ENCODE peak calls at places on chromosomes 7 and 10, in five cellular contexts. Q is astrocyte, W is fibroblast of lung, A is kidney, K is DND-41. X is an unnamed sample.

GRCh38 chr10:104589431-104589830 is 51.7 kb upstream of the SORCS3 start:
- DNase-seq in Q (peak; percentile 32), W (no peak), A (no peak), K (no peak), X (no peak)

GRCh38 chr10:63627881-63628296 is 106.7 kb downstream of the REEP3 start:
- DNase-seq in Q (no peak), W (no peak), A (no peak), K (no peak), X (no peak)

GRCh38 chr10:104045151-104046089 is 40.3 kb downstream of the COL17A1 start:
- DNase-seq in Q (peak; percentile 44), W (peak; percentile 77), A (no peak), K (no peak), X (peak; percentile 92)

GRCh38 chr7:135414850-135415439 is 95.0 kb downstream of the CNOT4 start:
- DNase-seq in Q (peak; percentile 29), W (peak; percentile 78), A (no peak), K (peak; percentile 37), X (peak; percentile 85)

GRCh38 chr10:21993360-21994001 is 10.0 kb downstream of the DNAJC1 start:
- DNase-seq in Q (no peak), W (peak; percentile 64), A (no peak), K (no peak), X (no peak)

GRCh38 chr7:129875745-129876411 is 76.9 kb downstream of the UBE2H start:
- DNase-seq in Q (peak; percentile 79), W (no peak), A (no peak), K (no peak), X (no peak)

GRCh38 chr10:4686644-4686996 is 139.4 kb upstream of the AKR1E2 start:
- DNase-seq in Q (peak; percentile 99), W (no peak), A (no peak), K (no peak), X (no peak)

GRCh38 chr7:71409550-71410157 is 277.7 kb downstream of the GALNT17 start:
- DNase-seq in Q (no peak), W (no peak), A (no peak), K (no peak), X (peak; percentile 11)

GRCh38 chr7:45178241-45179225 is 20.9 kb downstream of the RAMP3 start:
- DNase-seq in Q (no peak), W (no peak), A (peak; percentile 44), K (peak; percentile 18), X (peak; percentile 76)

GRCh38 chr7:6015917-6016652 is 7.0 kb downstream of the AIMP2 start:
- DNase-seq in Q (peak; percentile 65), W (peak; percentile 99), A (peak; percentile 84), K (no peak), X (no peak)

GRCh38 chr10:15068802-15069201 is 19.8 kb downstream of the ACBD7 start:
- DNase-seq in Q (peak; percentile 3), W (peak; percentile 85), A (no peak), K (no peak), X (no peak)

GRCh38 chr7:51366930-51367613 is 50.5 kb upstream of the COBL start:
- DNase-seq in Q (peak; percentile 18), W (peak; percentile 51), A (no peak), K (peak; percentile 34), X (peak; percentile 84)

GRCh38 chr10:74055383-74056065 is 57.6 kb downstream of the VCL start:
- DNase-seq in Q (no peak), W (no peak), A (no peak), K (no peak), X (no peak)

GRCh38 chr10:74063256-74063655 is 65.3 kb downstream of the VCL start:
- DNase-seq in Q (peak; percentile 70), W (no peak), A (no peak), K (no peak), X (no peak)

GRCh38 chr10:74056081-74056818 is 58.3 kb downstream of the VCL start:
- DNase-seq in Q (peak; percentile 89), W (peak; percentile 72), A (no peak), K (no peak), X (no peak)

GRCh38 chr10:74058658-74059057 is 60.7 kb downstream of the VCL start:
- DNase-seq in Q (peak; percentile 18), W (peak; percentile 50), A (no peak), K (peak; percentile 34), X (no peak)

GRCh38 chr10:74058071-74058470 is 60.2 kb downstream of the VCL start:
- DNase-seq in Q (no peak), W (no peak), A (no peak), K (peak; percentile 57), X (no peak)
- TF ChIP-seq CTCF in Q (no peak), W (no peak), A (no peak), K (no peak), X (no peak)

DNA sequence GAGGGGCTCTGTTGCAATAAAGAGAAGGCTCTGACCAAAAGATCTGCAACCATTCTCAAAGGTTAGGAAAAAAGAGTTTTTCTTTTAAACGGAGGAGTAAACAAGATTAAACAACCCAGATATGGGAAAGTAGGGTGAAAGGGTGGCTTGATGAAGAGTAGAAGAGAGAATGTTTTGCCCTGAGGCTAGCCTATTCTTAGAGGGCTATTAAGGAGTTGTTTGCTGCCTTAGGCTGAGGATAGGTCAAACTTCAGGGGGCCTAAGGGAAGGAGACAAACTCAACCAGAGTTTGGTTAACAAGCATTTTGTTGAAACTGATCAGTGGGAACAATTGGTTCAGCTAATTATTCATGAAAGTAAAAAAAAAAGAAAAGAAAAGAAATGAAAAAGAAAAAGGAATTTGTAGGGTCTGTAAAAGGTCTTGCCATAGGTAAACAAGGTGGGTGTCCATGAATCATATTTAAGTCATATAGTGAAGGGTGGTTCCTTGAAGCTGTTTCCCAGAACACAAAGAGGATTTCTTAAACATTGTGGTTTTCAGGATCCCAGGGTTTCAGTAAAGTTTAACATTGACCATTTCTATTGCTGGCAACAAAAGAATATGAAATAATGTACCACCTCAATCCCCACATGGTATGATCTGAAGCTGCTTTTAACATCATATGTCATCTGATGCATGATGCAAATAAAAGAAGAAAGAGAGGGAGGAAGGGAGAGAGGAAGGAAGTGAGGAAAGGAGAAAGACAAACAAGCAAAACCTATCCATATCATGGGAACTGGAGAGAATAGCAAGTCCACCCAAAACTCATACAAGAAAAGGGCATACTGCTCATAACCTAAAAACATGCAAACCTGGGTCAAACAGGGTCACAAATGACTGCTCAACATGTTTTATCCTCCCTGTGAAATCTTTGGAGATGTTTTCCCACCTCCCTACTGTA is 663.7 kb downstream of the SORCS1 start:
- DNase-seq in Q (peak; percentile 2), W (no peak), A (no peak), K (no peak), X (no peak)
- H3K9ac ChIP-seq in Q (no peak overlapping the region), W (no peak overlapping the region), A (no peak overlapping the region), K (no peak overlapping the region), X (no peak overlapping the region)

GRCh38 chr7:26562841-26563240 is 271.2 kb downstream of the SNX10 start:
- DNase-seq in Q (no peak), W (no peak), A (no peak), K (no peak), X (no peak)
- TF ChIP-seq CTCF in Q (no peak), W (no peak), A (no peak), K (no peak), X (peak; percentile 49)

DNA sequence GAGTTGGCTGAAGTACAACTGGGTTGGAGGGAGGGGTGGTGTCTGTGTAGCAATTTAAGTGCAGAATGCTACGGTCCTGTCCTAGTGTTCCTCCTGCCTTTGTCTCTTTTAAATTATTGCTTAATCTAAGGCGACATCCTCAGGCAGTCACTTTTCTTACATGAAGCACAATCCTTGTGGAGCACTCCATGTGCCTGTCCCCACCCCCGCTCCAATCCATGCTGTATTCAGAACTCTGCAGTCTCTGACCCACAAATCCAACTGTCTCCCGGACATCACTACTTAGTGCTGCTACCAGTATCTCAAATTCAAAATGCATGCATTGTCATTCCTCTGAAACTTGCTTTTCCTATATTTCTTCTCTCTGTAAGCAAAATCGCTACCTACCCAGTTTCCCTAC is 91.4 kb upstream of the FAM133B start:
- DNase-seq in Q (no peak), W (no peak), A (no peak), K (no peak), X (no peak)
- H3K9ac ChIP-seq in Q (no peak overlapping the region), W (no peak overlapping the region), A (no peak overlapping the region), K (peak overlapping the region; percentile 7), X (no peak overlapping the region)

GRCh38 chr7:30028749-30029635 is 780 bp downstream of the PLEKHA8 start:
- DNase-seq in Q (peak; percentile 27), W (peak; percentile 32), A (peak; percentile 87), K (peak; percentile 33), X (peak; percentile 80)
- TF ChIP-seq CTCF in Q (no peak), W (peak; percentile 7), A (no peak), K (no peak), X (no peak)

DNA sequence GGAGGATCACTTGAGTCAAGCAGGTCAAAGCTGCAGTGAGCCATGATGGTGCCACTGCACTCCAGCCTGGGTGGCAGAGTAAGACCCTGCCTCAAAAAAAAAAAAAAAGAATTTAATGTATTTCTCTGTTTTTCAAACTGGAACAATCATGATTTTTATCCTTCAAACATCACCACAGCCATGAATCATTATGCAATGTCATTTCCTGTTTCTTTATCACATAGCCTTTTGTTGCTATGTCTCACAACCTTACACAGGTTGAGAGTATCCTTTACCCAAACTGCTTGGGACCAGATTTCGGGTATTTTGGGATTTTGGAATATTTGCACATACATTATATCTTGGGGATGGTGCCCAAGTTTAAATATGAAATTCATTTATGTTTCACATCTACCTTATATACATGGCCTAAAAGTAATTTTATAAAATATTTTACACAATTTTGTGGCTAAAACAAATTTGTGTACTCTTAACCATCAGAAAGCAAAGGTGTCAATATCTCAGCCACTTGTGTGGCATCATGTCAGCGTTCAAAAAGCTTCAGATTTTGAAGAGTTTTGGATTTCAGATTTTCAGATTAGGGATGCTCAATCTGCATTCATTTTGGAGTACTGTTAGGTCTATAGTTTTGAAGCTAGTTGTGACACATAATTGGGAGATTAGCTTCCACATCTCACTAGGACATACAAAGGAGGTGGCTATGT is 8.2 kb downstream of the NT5C3A start:
- DNase-seq in Q (peak; percentile 28), W (no peak), A (no peak), K (no peak), X (no peak)
- H3K9ac ChIP-seq in Q (no peak overlapping the region), W (no peak overlapping the region), A (no peak overlapping the region), K (no peak overlapping the region), X (no peak overlapping the region)

GRCh38 chr10:80284522-80284921 is 4.9 kb downstream of the MAT1A start:
- DNase-seq in Q (no peak), W (no peak), A (no peak), K (no peak), X (no peak)

GRCh38 chr10:80292607-80293239 is 3.3 kb upstream of the MAT1A start:
- DNase-seq in Q (no peak), W (no peak), A (no peak), K (no peak), X (no peak)

GRCh38 chr10:80290474-80291220 is 1.2 kb upstream of the MAT1A start:
- DNase-seq in Q (no peak), W (no peak), A (no peak), K (no peak), X (no peak)

GRCh38 chr10:80288849-80289248 is 609 bp downstream of the MAT1A start:
- DNase-seq in Q (no peak), W (no peak), A (no peak), K (no peak), X (peak; percentile 21)

GRCh38 chr10:80289451-80290287 is at the start of gene MAT1A:
- DNase-seq in Q (no peak), W (peak; percentile 13), A (no peak), K (no peak), X (peak; percentile 66)
- TF ChIP-seq CTCF in Q (no peak), W (peak; percentile 5), A (no peak), K (peak; percentile 5), X (no peak)

GRCh38 chr7:150945853-150946825 is 32.0 kb downstream of the KCNH2 start:
- DNase-seq in Q (peak; percentile 47), W (no peak), A (peak; percentile 72), K (no peak), X (no peak)
- H3K9ac ChIP-seq in Q (no peak overlapping the region), W (no peak overlapping the region), A (no peak overlapping the region), K (no peak overlapping the region), X (no peak overlapping the region)

X was measured in endodermal cell.